ENCODE peak calls at places on chromosomes 11 and 22, in four cellular contexts. One of them, this sample, is unnamed.

GRCh38 chr22:29207562-29208501 is 2.1 kb downstream of the EMID1 start:
- DNase-seq in HepG2: no peak
- DNase-seq in HFFc6: no peak
- DNase-seq in ELF-1: no peak
- DNase-seq in this sample: no peak

GRCh38 chr22:35580351-35581022 is 36.6 kb downstream of the MB start:
- DNase-seq in HFFc6: no peak
- DNase-seq in ELF-1: peak
- DNase-seq in HepG2: no peak
- DNase-seq in this sample: no peak

GRCh38 chr11:37026741-37027140 is 428.7 kb upstream of the RAG2 start:
- DNase-seq in HFFc6: no peak
- DNase-seq in ELF-1: no peak
- DNase-seq in HepG2: no peak
- DNase-seq in this sample: no peak

GRCh38 chr22:35301370-35301874 is 1.7 kb downstream of the TOM1 start:
- DNase-seq in HFFc6: peak
- DNase-seq in HepG2: peak
- DNase-seq in ELF-1: peak
- DNase-seq in this sample: peak

GRCh38 chr11:9802291-9802861 is 138.5 kb downstream of the SWAP70 start:
- DNase-seq in ELF-1: no peak
- DNase-seq in HepG2: no peak
- DNase-seq in HFFc6: peak
- DNase-seq in this sample: peak

GRCh38 chr11:88543902-88544655 is 206.5 kb upstream of the CTSC start:
- DNase-seq in HFFc6: peak
- DNase-seq in ELF-1: peak
- DNase-seq in HepG2: peak
- DNase-seq in this sample: peak

GRCh38 chr11:134501406-134502152 is 89.5 kb upstream of the B3GAT1 start:
- DNase-seq in ELF-1: no peak
- DNase-seq in HepG2: no peak
- DNase-seq in HFFc6: no peak
- DNase-seq in this sample: no peak

GRCh38 chr11:6745465-6746015 is 26.2 kb downstream of the OR2AG2 start:
- DNase-seq in HepG2: no peak
- DNase-seq in HFFc6: no peak
- DNase-seq in ELF-1: no peak
- DNase-seq in this sample: no peak

GRCh38 chr11:121589946-121590537 is 137.3 kb upstream of the SORL1-AS1 start:
- DNase-seq in HepG2: no peak
- DNase-seq in ELF-1: no peak
- DNase-seq in HFFc6: no peak
- DNase-seq in this sample: no peak

GRCh38 chr11:87454246-87454645 is 416.5 kb downstream of the TMEM135 start:
- DNase-seq in HepG2: no peak
- DNase-seq in ELF-1: no peak
- DNase-seq in HFFc6: no peak
- DNase-seq in this sample: no peak

GRCh38 chr11:79488286-79488685 is 47.5 kb upstream of the TENM4 start:
- DNase-seq in ELF-1: no peak
- DNase-seq in HepG2: no peak
- DNase-seq in HFFc6: no peak
- DNase-seq in this sample: no peak

GRCh38 chr11:75816561-75817239 is 1.7 kb downstream of the UVRAG start:
- DNase-seq in HepG2: no peak
- DNase-seq in HFFc6: peak
- DNase-seq in ELF-1: no peak
- DNase-seq in this sample: no peak

GRCh38 chr22:20015971-20016733 is 471 bp downstream of the ARVCF start:
- DNase-seq in ELF-1: no peak
- DNase-seq in HFFc6: no peak
- DNase-seq in HepG2: peak
- DNase-seq in this sample: peak

GRCh38 chr11:17827006-17827405 is 92.4 kb downstream of the KCNC1 start:
- DNase-seq in HepG2: peak
- DNase-seq in HFFc6: no peak
- DNase-seq in ELF-1: no peak
- DNase-seq in this sample: peak

GRCh38 chr11:80163011-80163410 is 722.2 kb upstream of the TENM4 start:
- DNase-seq in HepG2: no peak
- DNase-seq in ELF-1: no peak
- DNase-seq in HFFc6: peak
- DNase-seq in this sample: no peak

GRCh38 chr11:43366597-43367121 is 7.9 kb downstream of the TTC17 start:
- DNase-seq in HepG2: no peak
- DNase-seq in ELF-1: no peak
- DNase-seq in HFFc6: peak
- DNase-seq in this sample: no peak